ENCODE peak calls at places on chromosomes 13 and 19, in nine cellular contexts. O is anterior cingulate cortex; S is cerebellar cortex; C is islet precursor cell; Y is fibroblast of the conjunctiva; N is NCI-H774; E is stimulated activated CD4-positive, alpha-beta T cell treated with anti-CD3 and anti-CD28 coated beads, Interleukin-2, amount 100 ng/mL, for 48 hours; W is activated T-cell treated with anti-CD3 and anti-CD28 coated beads, Interleukin-2, amount 50 U/mL, for 72 hours; P is effector CD4-positive, alpha-beta T cell. Z is an unnamed sample.

GRCh38 chr13:73677041-73677589 is 457.1 kb downstream of the KLF12 start:
- DNase-seq in E (no peak), C (no peak), P (no peak), N (no peak), W (no peak), S (no peak), Y (no peak), O (no peak), Z (no peak)

GRCh38 chr13:97468331-97468730 is 34.4 kb downstream of the RAP2A start:
- DNase-seq in W (no peak), P (no peak), Y (peak; percentile 17), E (no peak), N (no peak), C (no peak), S (no peak), O (no peak), Z (no peak)

GRCh38 chr19:11422163-11423068 is 3.3 kb upstream of the RGL3 start:
- DNase-seq in S (peak; percentile 24), C (peak; percentile 93), W (peak; percentile 78), N (peak; percentile 46), Y (no peak), E (peak; percentile 61), P (peak; percentile 32), O (no peak), Z (peak; percentile 81)

GRCh38 chr19:33472696-33473624 is 48.6 kb downstream of the PEPD start:
- DNase-seq in S (peak; percentile 69), Y (peak; percentile 8), O (peak; percentile 49), C (peak; percentile 68), N (no peak), W (no peak), P (no peak), E (no peak), Z (no peak)

GRCh38 chr13:113474179-113474578 is 16.3 kb downstream of the DCUN1D2 start:
- DNase-seq in C (peak; percentile 74), E (no peak), P (no peak), S (no peak), O (no peak), W (no peak), Y (no peak), N (no peak), Z (no peak)

GRCh38 chr19:4831351-4832340 is at the start of gene TICAM1:
- DNase-seq in N (peak; percentile 3), Y (no peak), E (peak; percentile 64), P (peak; percentile 70), C (peak; percentile 62), O (peak; percentile 42), S (no peak), W (peak; percentile 83), Z (peak; percentile 48)

GRCh38 chr13:82672248-82672647 is 1210.0 kb downstream of the SLITRK1 start:
- DNase-seq in C (no peak), S (no peak), E (no peak), Y (no peak), O (no peak), W (no peak), P (no peak), N (no peak), Z (no peak)

GRCh38 chr13:62482351-62482750 is 1066.7 kb upstream of the PCDH20 start:
- DNase-seq in N (peak; percentile 29), W (no peak), S (no peak), C (no peak), E (no peak), P (no peak), O (no peak), Y (no peak), Z (no peak)

GRCh38 chr19:870963-871401 is 11.5 kb downstream of the CFD start:
- DNase-seq in N (peak; percentile 74), Y (no peak), P (no peak), C (no peak), S (no peak), O (peak; percentile 46), E (no peak), W (no peak), Z (no peak)

GRCh38 chr19:44607049-44607448 is 6.3 kb upstream of the IGSF23 start:
- DNase-seq in C (no peak), P (no peak), E (no peak), W (no peak), S (no peak), N (no peak), O (no peak), Y (no peak), Z (no peak)

GRCh38 chr19:11887247-11887617 is 350 bp upstream of the ZNF69 start:
- DNase-seq in C (peak; percentile 50), W (no peak), Y (no peak), S (no peak), E (no peak), O (no peak), P (no peak), N (no peak), Z (no peak)

GRCh38 chr19:55345101-55345817 is 5.6 kb downstream of the KMT5C start:
- DNase-seq in C (peak; percentile 37), N (no peak), E (no peak), O (no peak), Y (no peak), S (no peak), P (no peak), W (no peak), Z (no peak)

GRCh38 chr19:38401148-38401547 is 1.7 kb upstream of the FAM98C start:
- DNase-seq in P (no peak), N (no peak), O (no peak), C (peak; percentile 50), W (no peak), S (no peak), E (no peak), Y (no peak), Z (no peak)

GRCh38 chr13:113948034-113948742 is 25.7 kb downstream of the C13orf46 start:
- DNase-seq in Y (no peak), C (no peak), N (no peak), S (no peak), P (no peak), O (no peak), E (no peak), W (no peak), Z (no peak)

GRCh38 chr19:30719991-30720329 is 347.8 kb downstream of the ZNF536 start:
- DNase-seq in E (no peak), S (no peak), P (no peak), W (no peak), N (no peak), C (peak; percentile 63), O (no peak), Y (no peak), Z (no peak)

GRCh38 chr19:4908781-4909171 is 525 bp upstream of the UHRF1 start:
- DNase-seq in C (no peak), Y (no peak), S (no peak), N (no peak), W (no peak), E (no peak), O (no peak), P (no peak), Z (no peak)

GRCh38 chr19:48292798-48293197 is 22.9 kb downstream of the ZNF114 start:
- DNase-seq in W (no peak), O (no peak), C (no peak), Y (no peak), S (no peak), N (no peak), P (no peak), E (no peak), Z (no peak)

GRCh38 chr13:28530729-28531194 is 35.8 kb upstream of the FLT1 start:
- DNase-seq in C (no peak), O (no peak), Y (peak; percentile 21), N (no peak), S (peak; percentile 19), P (no peak), W (no peak), E (no peak), Z (no peak)

GRCh38 chr13:113157206-113157928 is 1.1 kb upstream of the PROZ start:
- DNase-seq in W (no peak), O (no peak), N (no peak), C (peak; percentile 50), P (no peak), S (no peak), Y (no peak), E (no peak), Z (no peak)

GRCh38 chr13:25394661-25395060 is 22.9 kb downstream of the ATP8A2 start:
- DNase-seq in S (no peak), W (no peak), Y (no peak), C (no peak), N (no peak), O (no peak), P (no peak), E (no peak), Z (no peak)

GRCh38 chr13:27790523-27790922 is 1.8 kb upstream of the GSX1 start:
- DNase-seq in E (no peak), C (no peak), S (no peak), P (no peak), O (no peak), Y (no peak), W (no peak), N (no peak), Z (no peak)

GRCh38 chr19:55240713-55241020 is 12.1 kb upstream of the TMEM86B start:
- DNase-seq in W (no peak), S (no peak), N (no peak), O (peak; percentile 72), E (no peak), P (no peak), Y (no peak), C (no peak), Z (no peak)

GRCh38 chr19:49890349-49891311 is 6.1 kb downstream of the IL4I1 start:
- DNase-seq in C (peak; percentile 81), O (no peak), N (no peak), W (peak; percentile 63), Y (no peak), P (peak; percentile 54), E (peak; percentile 63), S (no peak), Z (peak; percentile 55)

GRCh38 chr13:80010286-80010831 is 330.6 kb downstream of the SPRY2 start:
- DNase-seq in C (no peak), P (no peak), W (no peak), N (no peak), Y (no peak), S (peak; percentile 52), O (peak; percentile 71), E (no peak), Z (no peak)

GRCh38 chr13:32125221-32125621 is 93.6 kb downstream of the FRY start:
- DNase-seq in E (no peak), Y (peak; percentile 61), N (no peak), C (no peak), O (no peak), W (no peak), S (no peak), P (no peak), Z (no peak)

GRCh38 chr13:20182231-20182846 is 10.4 kb downstream of the GJB2 start:
- DNase-seq in O (peak; percentile 78), E (no peak), N (peak; percentile 34), P (peak; percentile 35), W (peak; percentile 48), C (peak; percentile 74), Y (peak; percentile 66), S (peak; percentile 70), Z (peak; percentile 46)

GRCh38 chr13:25169951-25170553 is 2.0 kb downstream of the AMER2 start:
- DNase-seq in Y (no peak), S (peak; percentile 46), E (no peak), W (no peak), O (peak; percentile 43), N (no peak), C (no peak), P (no peak), Z (no peak)

GRCh38 chr13:26946675-26947342 is 186.2 kb upstream of the GPR12 start:
- DNase-seq in E (no peak), P (no peak), W (no peak), O (peak; percentile 28), Y (peak; percentile 18), N (peak; percentile 25), C (no peak), S (peak; percentile 78), Z (no peak)

GRCh38 chr13:74206061-74206561 is 71.9 kb upstream of the KLF12 start:
- DNase-seq in W (no peak), S (no peak), E (no peak), P (no peak), C (peak; percentile 56), O (no peak), N (no peak), Y (no peak), Z (no peak)

GRCh38 chr19:39554701-39555311 is 14.8 kb upstream of the EID2 start:
- DNase-seq in E (no peak), N (no peak), W (no peak), O (no peak), Y (no peak), S (no peak), C (no peak), P (no peak), Z (no peak)

GRCh38 chr13:65468628-65469027 is 1761.5 kb downstream of the PCDH9 start:
- DNase-seq in O (no peak), E (no peak), N (no peak), P (no peak), W (no peak), S (no peak), C (no peak), Y (no peak), Z (no peak)

Z was measured in stimulated activated naive CD8-positive, alpha-beta T cell treated with anti-CD3 and anti-CD28 coated beads, Interleukin-15, amount 100 ng/mL, for 72 hours.